ENCODE peak calls at places on chromosomes 1 and 21, in seven cellular contexts. J, C, L, P, M, W and Y are unnamed samples.

GRCh38 chr1:46180082-46180616 is 3.9 kb upstream of the P3R3URF start:
- DNase-seq in J (no peak), C (peak), L (no peak), P (no peak), M (no peak), W (no peak), Y (no peak)

GRCh38 chr1:173127369-173128307 is 76.9 kb upstream of the TNFSF18 start:
- DNase-seq in J (no peak), C (peak), L (no peak), P (no peak), M (no peak), W (peak), Y (no peak)

GRCh38 chr1:230735447-230735846 is 11.7 kb upstream of the CAPN9 start:
- DNase-seq in J (no peak), C (no peak), L (no peak), P (no peak), M (no peak), W (no peak), Y (no peak)

GRCh38 chr1:15017105-15017504 is 136.4 kb upstream of the TMEM51 start:
- DNase-seq in J (no peak), C (no peak), L (no peak), P (no peak), M (no peak), W (no peak), Y (peak)

GRCh38 chr21:41167348-41168342 is at the start of gene BACE2:
- DNase-seq in J (peak), C (peak), L (peak), P (peak), M (peak), W (peak), Y (peak)

GRCh38 chr1:74689800-74690696 is 16.5 kb upstream of the ERICH3 start:
- DNase-seq in J (no peak), C (no peak), L (peak), P (peak), M (peak), W (no peak), Y (peak)

GRCh38 chr21:38995071-38995669 is 188.1 kb downstream of the PSMG1 start:
- DNase-seq in J (no peak), C (no peak), L (no peak), P (no peak), M (no peak), W (no peak), Y (no peak)

GRCh38 chr21:34690041-34690792 is 21.4 kb downstream of the CLIC6 start:
- DNase-seq in J (no peak), C (no peak), L (no peak), P (no peak), M (no peak), W (no peak), Y (no peak)

GRCh38 chr1:2523191-2523890 is 3.1 kb downstream of the PANK4 start:
- DNase-seq in J (no peak), C (no peak), L (no peak), P (peak), M (no peak), W (no peak), Y (peak)

GRCh38 chr1:22318279-22318983 is 133.2 kb upstream of the ZBTB40 start:
- DNase-seq in J (no peak), C (no peak), L (no peak), P (no peak), M (no peak), W (no peak), Y (no peak)

GRCh38 chr1:94142022-94142421 is 21.1 kb upstream of the ABCA4 start:
- DNase-seq in J (no peak), C (no peak), L (peak), P (peak), M (no peak), W (no peak), Y (peak)

GRCh38 chr1:225811622-225812487 is 1.9 kb downstream of the EPHX1 start:
- DNase-seq in J (no peak), C (no peak), L (peak), P (no peak), M (no peak), W (peak), Y (no peak)

GRCh38 chr1:62138029-62138428 is 56.6 kb upstream of the L1TD1 start:
- DNase-seq in J (no peak), C (no peak), L (no peak), P (no peak), M (no peak), W (no peak), Y (no peak)

GRCh38 chr1:53249706-53250105 is 11.4 kb upstream of the MAGOH start:
- DNase-seq in J (no peak), C (no peak), L (no peak), P (no peak), M (no peak), W (no peak), Y (no peak)

GRCh38 chr1:178060789-178061556 is 32.9 kb upstream of the RASAL2 start:
- DNase-seq in J (no peak), C (no peak), L (peak), P (peak), M (no peak), W (no peak), Y (peak)

GRCh38 chr1:10867138-10867721 is 70.8 kb upstream of the CASZ1 start:
- DNase-seq in J (peak), C (peak), L (peak), P (peak), M (no peak), W (no peak), Y (peak)

GRCh38 chr1:57272150-57272549 is 151.7 kb downstream of the DAB1 start:
- DNase-seq in J (no peak), C (no peak), L (no peak), P (no peak), M (no peak), W (no peak), Y (no peak)

GRCh38 chr1:64019818-64020217 is 183.6 kb upstream of the UBE2U start:
- DNase-seq in J (no peak), C (no peak), L (peak), P (peak), M (peak), W (no peak), Y (peak)

GRCh38 chr21:32595431-32595830 is 10.1 kb upstream of the TCP10L start:
- DNase-seq in J (no peak), C (no peak), L (no peak), P (no peak), M (no peak), W (no peak), Y (no peak)

GRCh38 chr1:202283991-202284390 is 57.7 kb downstream of the UBE2T start:
- DNase-seq in J (no peak), C (no peak), L (peak), P (peak), M (no peak), W (no peak), Y (peak)

GRCh38 chr1:184753608-184754478 is 815 bp downstream of the EDEM3 start:
- DNase-seq in J (no peak), C (peak), L (peak), P (peak), M (no peak), W (peak), Y (peak)

GRCh38 chr1:27940297-27940696 is 5.5 kb downstream of the SMPDL3B start:
- DNase-seq in J (peak), C (no peak), L (peak), P (no peak), M (peak), W (peak), Y (peak)
- TF ChIP-seq CTCF in J (no peak), C (peak), L (peak), P (peak), M (no peak), W (peak), Y (peak)

GRCh38 chr1:83064589-83065242 is 934.2 kb downstream of the TTLL7 start:
- DNase-seq in J (no peak), C (no peak), L (no peak), P (no peak), M (no peak), W (no peak), Y (peak)
- H3K4me3 ChIP-seq in J (no peak), C (no peak), L (no peak), P (no peak), M (no peak), W (peak), Y (peak)

GRCh38 chr1:190452272-190452848 is 25.3 kb downstream of the BRINP3 start:
- DNase-seq in J (no peak), C (no peak), L (no peak), P (no peak), M (no peak), W (no peak), Y (no peak)

GRCh38 chr1:190453550-190453949 is 24.1 kb downstream of the BRINP3 start:
- DNase-seq in J (no peak), C (no peak), L (no peak), P (peak), M (no peak), W (no peak), Y (no peak)
- TF ChIP-seq CTCF in J (no peak), C (no peak), L (no peak), P (peak), M (no peak), W (no peak), Y (no peak)

GRCh38 chr1:151944859-151945575 is 35.7 kb upstream of the THEM4 start:
- DNase-seq in J (no peak), C (no peak), L (no peak), P (no peak), M (no peak), W (no peak), Y (no peak)
- H3K4me3 ChIP-seq in J (no peak), C (no peak), L (no peak), P (no peak), M (no peak), W (no peak), Y (no peak)

GRCh38 chr1:41495171-41495948 is 10.9 kb upstream of the EDN2 start:
- DNase-seq in J (no peak), C (no peak), L (peak), P (peak), M (no peak), W (peak), Y (peak)
- TF ChIP-seq CTCF in J (no peak), C (no peak), L (peak), P (peak), M (no peak), W (peak), Y (peak)

GRCh38 chr1:37485902-37486679 is 11.7 kb downstream of the ZC3H12A start:
- DNase-seq in J (no peak), C (no peak), L (peak), P (no peak), M (no peak), W (no peak), Y (peak)
- H3K4me3 ChIP-seq in J (no peak), C (no peak), L (no peak), P (no peak), M (no peak), W (no peak), Y (no peak)

DNA sequence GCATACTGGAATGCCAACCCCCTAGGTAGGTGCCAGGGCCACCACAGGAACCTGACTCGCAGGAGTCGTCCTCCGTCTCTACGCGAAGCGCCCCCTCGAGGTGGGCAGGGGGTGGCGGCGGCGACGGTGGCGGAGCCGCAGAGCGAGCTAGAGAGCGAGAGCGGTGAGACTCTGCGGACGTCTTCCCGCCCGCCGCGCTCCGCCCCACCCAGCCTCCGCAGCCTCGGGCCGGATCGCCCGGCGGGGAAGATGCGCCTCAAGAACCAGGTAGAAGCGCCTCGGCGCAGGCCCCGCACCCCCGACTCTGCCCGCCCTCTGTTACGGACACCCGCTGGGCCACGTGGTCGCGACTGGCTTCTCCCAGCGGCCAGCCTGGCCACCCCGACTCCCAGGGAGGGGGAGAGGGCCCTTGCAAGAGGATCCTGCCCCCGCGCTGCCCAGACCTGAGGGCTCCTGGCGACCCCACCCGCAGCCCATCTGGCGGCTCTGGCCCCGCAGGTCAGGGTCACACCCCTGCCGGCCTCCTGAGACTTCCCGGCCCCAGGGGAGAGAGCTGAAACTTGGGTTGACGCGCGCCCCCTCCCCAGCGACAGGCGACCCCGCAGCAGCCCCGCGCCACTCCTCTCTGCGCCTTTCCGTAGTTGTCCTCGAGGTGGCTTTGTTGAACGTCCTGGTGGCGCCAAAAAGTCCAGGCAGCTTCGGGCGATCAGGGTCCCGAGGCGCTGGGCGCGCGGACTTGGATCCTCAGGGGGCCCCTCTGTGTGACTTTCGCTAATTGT is 24.4 kb upstream of the AGBL4 start:
- DNase-seq in J (no peak), C (peak), L (no peak), P (no peak), M (no peak), W (peak), Y (no peak)
- TF ChIP-seq CTCF in J (no peak), C (no peak), L (no peak), P (no peak), M (no peak), W (peak), Y (no peak)

GRCh38 chr1:6454856-6455751 is 10.9 kb downstream of the TNFRSF25 start:
- DNase-seq in J (no peak), C (no peak), L (no peak), P (no peak), M (no peak), W (no peak), Y (no peak)
- H3K4me3 ChIP-seq in J (no peak), C (no peak), L (no peak), P (no peak), M (no peak), W (no peak), Y (no peak)